ENCODE peak calls at places on chromosomes 12 and 14, in eight cellular contexts. X is ecto neural progenitor cell; F is bronchial epithelial cell; R is stimulated activated CD4-positive, alpha-beta T cell treated with anti-CD3 and anti-CD28 coated beads, Interleukin-1b, Interleukin-23, amount 100 ng/mL, for 1 hour; V is activated B cell treated with CpG ODN at 0.5 μM for 24 hours; O is A549; I is neural progenitor cell; Q is stimulated activated CD8-positive, alpha-beta memory T cell treated with anti-CD3 and anti-CD28 coated beads, Interleukin-4, amount 100 ng/mL, for 1 hour. L is an unnamed sample.

GRCh38 chr12:123111498-123112165 is 39.3 kb downstream of the PITPNM2 start:
- DNase-seq in F (no peak), O (no peak), I (no peak), Q (no peak), R (no peak), V (no peak), X (no peak), L (no peak)

GRCh38 chr12:50505386-50505827 is 622 bp downstream of the DIP2B start:
- DNase-seq in R (no peak), I (peak), O (no peak), X (no peak), Q (no peak), F (no peak), V (no peak), L (peak)

GRCh38 chr12:26651566-26652188 is 181.3 kb downstream of the ITPR2 start:
- DNase-seq in I (peak), O (peak), V (no peak), X (peak), F (peak), Q (no peak), R (peak), L (no peak)

GRCh38 chr12:21675096-21675495 is 17.5 kb upstream of the LDHB start:
- DNase-seq in F (no peak), I (no peak), V (no peak), Q (no peak), X (no peak), O (no peak), R (no peak), L (no peak)

GRCh38 chr12:31853977-31854376 is 105.2 kb upstream of the RESF1 start:
- DNase-seq in R (no peak), O (no peak), F (no peak), Q (no peak), I (no peak), X (no peak), V (no peak), L (no peak)

GRCh38 chr12:54357802-54358619 is 6.3 kb downstream of the GPR84 start:
- DNase-seq in R (no peak), X (peak), F (peak), I (peak), V (no peak), Q (no peak), O (no peak), L (no peak)

GRCh38 chr12:24078318-24078765 is 128.9 kb upstream of the SOX5 start:
- DNase-seq in F (peak), Q (no peak), V (no peak), R (no peak), X (no peak), O (no peak), I (no peak), L (no peak)

GRCh38 chr12:115440438-115440837 is 756.5 kb upstream of the TBX3 start:
- DNase-seq in I (no peak), V (no peak), F (no peak), Q (no peak), X (peak), R (no peak), O (peak), L (no peak)

GRCh38 chr12:124686001-124686884 is 118.8 kb upstream of the NCOR2 start:
- DNase-seq in O (peak), F (peak), I (no peak), X (no peak), V (no peak), R (no peak), Q (no peak), L (no peak)

GRCh38 chr12:96198970-96199369 is 4.8 kb downstream of the ELK3 start:
- DNase-seq in I (no peak), R (no peak), X (no peak), Q (no peak), V (no peak), F (peak), O (peak), L (no peak)

GRCh38 chr14:44309336-44309735 is 197.7 kb downstream of the FSCB start:
- DNase-seq in R (no peak), V (no peak), Q (no peak), X (no peak), F (no peak), I (no peak), O (no peak), L (no peak)

GRCh38 chr12:86914716-86915115 is 658.5 kb upstream of the MGAT4C start:
- DNase-seq in V (no peak), I (peak), X (no peak), R (no peak), O (peak), Q (no peak), F (peak), L (no peak)

GRCh38 chr14:74988131-74988530 is 14.6 kb upstream of the EIF2B2 start:
- DNase-seq in V (no peak), Q (no peak), F (peak), X (no peak), I (no peak), O (peak), R (no peak), L (no peak)

GRCh38 chr12:15323530-15323929 is 1.2 kb downstream of the PTPRO start:
- DNase-seq in X (no peak), I (no peak), V (no peak), Q (no peak), O (no peak), R (no peak), F (peak), L (no peak)

GRCh38 chr12:5648692-5649338 is 216.9 kb downstream of the NTF3 start:
- DNase-seq in R (no peak), X (peak), V (no peak), O (peak), F (peak), Q (no peak), I (peak), L (no peak)

GRCh38 chr12:124720019-124720686 is 143.5 kb downstream of the SCARB1 start:
- DNase-seq in I (no peak), X (no peak), Q (no peak), O (peak), V (no peak), F (peak), R (no peak), L (no peak)

GRCh38 chr12:10873374-10873773 is 10.7 kb downstream of the PRH1 start:
- DNase-seq in X (no peak), R (no peak), O (no peak), Q (no peak), F (no peak), V (no peak), I (no peak), L (no peak)

GRCh38 chr12:48159976-48160525 is 2.7 kb upstream of the ASB8 start:
- DNase-seq in Q (no peak), X (no peak), O (no peak), F (no peak), V (no peak), I (no peak), R (no peak), L (no peak)

GRCh38 chr14:30521899-30522736 is 36.8 kb upstream of the G2E3 start:
- DNase-seq in I (peak), Q (no peak), V (no peak), F (peak), X (no peak), O (peak), R (no peak), L (no peak)

GRCh38 chr12:105748806-105749600 is 389.8 kb downstream of the NUAK1 start:
- DNase-seq in X (no peak), R (no peak), I (no peak), Q (no peak), O (no peak), F (peak), V (no peak), L (no peak)

GRCh38 chr12:110109037-110109836 is 14.9 kb upstream of the IFT81 start:
- DNase-seq in F (peak), O (peak), Q (no peak), V (no peak), I (peak), R (no peak), X (no peak), L (no peak)

GRCh38 chr12:57726884-57727757 is 11.4 kb downstream of the AGAP2 start:
- DNase-seq in V (no peak), Q (no peak), X (no peak), I (peak), F (no peak), R (no peak), O (no peak), L (peak)

GRCh38 chr12:111429760-111430417 is 24.2 kb downstream of the SH2B3 start:
- DNase-seq in V (no peak), X (no peak), I (no peak), Q (no peak), R (no peak), O (no peak), F (no peak), L (no peak)

GRCh38 chr12:19992311-19992710 is 376.0 kb upstream of the PDE3A start:
- DNase-seq in V (no peak), Q (no peak), F (no peak), R (no peak), O (peak), X (no peak), I (no peak), L (no peak)

GRCh38 chr12:45518516-45519235 is 210.8 kb upstream of the ARID2 start:
- DNase-seq in I (no peak), V (no peak), O (no peak), Q (peak), F (no peak), R (peak), X (no peak), L (no peak)

GRCh38 chr12:70619471-70620152 is 17.6 kb downstream of the PTPRB start:
- DNase-seq in R (no peak), X (no peak), O (no peak), V (no peak), Q (no peak), F (no peak), I (no peak), L (no peak)

GRCh38 chr12:45216297-45216982 is 545 bp downstream of the ANO6 start:
- DNase-seq in I (peak), F (peak), R (peak), X (peak), V (peak), Q (peak), O (peak), L (peak)